ENCODE peak calls at places on chromosomes 5 and 9, in six cellular contexts. Y is GM12878, N is H1, F is HCT116, T is K562, U is HepG2. H is an unnamed sample.

GRCh38 chr5:128081111-128081865 is 2.3 kb upstream of the SLC12A2 start:
- DNase-seq in Y (no peak), N (no peak), F (peak), T (peak), U (no peak), H (no peak)

GRCh38 chr5:113293068-113293571 is 141.7 kb downstream of the TSSK1B start:
- DNase-seq in Y (no peak), N (peak), F (no peak), T (no peak), U (no peak), H (no peak)

GRCh38 chr5:113806823-113807222 is 293.3 kb downstream of the YTHDC2 start:
- DNase-seq in Y (no peak), N (no peak), F (no peak), T (no peak), U (no peak), H (no peak)

GRCh38 chr9:99181621-99182020 is 40.1 kb downstream of the ALG2 start:
- DNase-seq in Y (peak), N (no peak), F (no peak), T (no peak), U (no peak), H (no peak)

GRCh38 chr5:127705120-127705892 is 2.1 kb downstream of the CCDC192 start:
- DNase-seq in Y (no peak), N (no peak), F (peak), T (peak), U (no peak), H (no peak)

GRCh38 chr5:69334793-69335268 is 2.2 kb upstream of the CCDC125 start:
- DNase-seq in Y (no peak), N (peak), F (peak), T (peak), U (peak), H (peak)

GRCh38 chr9:122133984-122134535 is 25.5 kb downstream of the NDUFA8 start:
- DNase-seq in Y (no peak), N (no peak), F (no peak), T (no peak), U (no peak), H (no peak)

GRCh38 chr9:136533775-136534157 is 12.1 kb downstream of the NOTCH1 start:
- DNase-seq in Y (no peak), N (no peak), F (no peak), T (no peak), U (no peak), H (no peak)

GRCh38 chr5:54754420-54754819 is 231.0 kb downstream of the ESM1 start:
- DNase-seq in Y (no peak), N (no peak), F (no peak), T (no peak), U (no peak), H (no peak)

GRCh38 chr9:95005276-95006141 is 279.0 kb downstream of the AOPEP start:
- DNase-seq in Y (no peak), N (no peak), F (no peak), T (no peak), U (no peak), H (no peak)

GRCh38 chr9:92715488-92716231 is 45.7 kb upstream of the IPPK start:
- DNase-seq in Y (no peak), N (peak), F (no peak), T (peak), U (no peak), H (peak)
- TF ChIP-seq ZNF274 in Y (no peak), N (no peak), F (no peak), T (no peak), U (no peak), H (no peak)

DNA sequence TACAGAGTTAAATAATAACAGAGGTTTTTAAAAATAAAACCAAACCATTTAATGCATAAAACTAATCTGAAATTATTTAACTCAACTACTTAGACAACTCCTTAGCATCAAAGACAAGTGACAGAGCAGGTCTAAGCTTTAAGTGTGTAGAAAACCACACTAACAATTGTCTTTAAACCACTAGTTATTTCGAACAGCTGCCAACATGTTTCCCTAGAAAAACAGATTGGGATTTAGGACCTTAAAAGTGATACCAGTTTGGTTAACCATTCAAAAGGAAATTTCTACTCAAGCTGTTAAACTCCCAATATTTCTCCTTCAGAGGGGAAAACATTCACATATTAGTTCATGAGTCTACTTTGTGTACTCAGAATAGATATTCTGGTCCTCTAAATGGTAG is 208.7 kb downstream of the BNC2 start:
- DNase-seq in Y (no peak), N (no peak), F (no peak), T (no peak), U (no peak), H (no peak)
- TF ChIP-seq ZNF274 in Y (no peak), N (no peak), F (no peak), T (no peak), U (no peak), H (no peak)

DNA sequence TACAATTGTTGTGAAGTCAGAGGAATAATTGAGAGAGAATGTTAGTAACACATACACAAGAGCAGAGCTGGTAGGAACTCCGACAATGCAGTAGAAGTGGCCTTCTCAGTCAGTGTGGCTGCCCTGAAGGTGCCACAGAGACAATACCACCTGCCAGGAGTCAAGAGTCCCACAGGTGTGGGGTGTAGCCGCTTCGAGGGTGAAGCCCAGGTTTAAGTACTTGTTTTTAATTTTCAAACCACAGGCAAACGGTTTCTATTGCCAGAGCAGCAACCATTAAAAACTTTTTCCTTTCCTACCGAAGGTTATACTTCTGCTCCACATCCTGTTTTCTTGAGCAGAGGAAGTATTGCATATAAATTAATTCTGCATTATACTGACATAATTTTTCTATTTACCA is 12.7 kb upstream of the ACTBL2 start:
- DNase-seq in Y (no peak), N (no peak), F (no peak), T (no peak), U (no peak), H (no peak)
- TF ChIP-seq ZNF274 in Y (no peak), N (no peak), F (no peak), T (no peak), U (no peak), H (no peak)

DNA sequence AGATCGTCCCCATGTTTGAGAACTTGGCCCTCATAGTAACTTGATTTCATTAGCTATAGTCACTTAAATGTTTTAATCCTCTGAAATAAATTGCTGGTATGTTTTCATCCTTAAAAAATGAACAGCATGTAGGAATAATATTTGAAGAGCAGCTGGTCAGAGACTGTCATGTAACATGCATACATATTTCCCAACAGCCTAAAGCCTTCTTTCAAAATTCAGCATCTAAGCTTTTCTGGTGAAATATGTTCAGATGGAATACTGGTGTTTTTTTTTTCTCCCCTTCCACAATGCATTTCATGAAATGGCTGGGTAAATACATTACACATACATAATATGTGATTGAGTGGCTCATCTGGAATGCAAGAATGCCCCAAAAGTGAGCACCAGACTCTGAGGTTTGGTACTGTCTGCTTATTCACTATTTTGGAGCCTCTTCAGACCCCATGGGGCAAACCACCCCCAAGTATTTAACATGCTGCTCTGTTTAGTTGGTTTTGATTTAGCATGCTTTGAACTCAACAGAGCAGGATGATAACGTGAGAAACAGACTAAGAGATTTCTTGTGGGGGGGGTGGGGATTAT is 94.0 kb downstream of the SMARCA2 start:
- DNase-seq in Y (no peak), N (no peak), F (no peak), T (no peak), U (no peak), H (no peak)
- TF ChIP-seq ZNF274 in Y (no peak), N (no peak), F (no peak), T (no peak), U (no peak), H (no peak)

GRCh38 chr9:13719981-13720380 is 440.5 kb upstream of the MPDZ start:
- DNase-seq in Y (no peak), N (no peak), F (no peak), T (no peak), U (no peak), H (no peak)

GRCh38 chr9:13717356-13718057 is 438.0 kb upstream of the MPDZ start:
- DNase-seq in Y (no peak), N (no peak), F (no peak), T (no peak), U (no peak), H (no peak)

GRCh38 chr9:13719410-13719809 is 439.9 kb upstream of the MPDZ start:
- DNase-seq in Y (no peak), N (no peak), F (no peak), T (no peak), U (no peak), H (no peak)

GRCh38 chr9:13718086-13718485 is 438.6 kb upstream of the MPDZ start:
- DNase-seq in Y (no peak), N (no peak), F (no peak), T (no peak), U (no peak), H (no peak)

GRCh38 chr9:13718539-13718938 is 439.0 kb upstream of the MPDZ start:
- DNase-seq in Y (no peak), N (no peak), F (no peak), T (no peak), U (no peak), H (no peak)
- TF ChIP-seq ZNF274 in Y (no peak), N (no peak), F (no peak), T (no peak), U (no peak), H (no peak)

GRCh38 chr5:88287846-88288588 is 19.4 kb upstream of the TMEM161B start:
- DNase-seq in Y (no peak), N (no peak), F (no peak), T (no peak), U (no peak), H (no peak)
- TF ChIP-seq ZNF274 in Y (no peak), N (no peak), F (no peak), T (no peak), U (no peak), H (no peak)

GRCh38 chr5:131262953-131263541 is 806 bp upstream of the CDC42SE2 start:
- DNase-seq in Y (no peak), N (no peak), F (no peak), T (no peak), U (no peak), H (no peak)

GRCh38 chr5:131268758-131269370 is 5.0 kb downstream of the CDC42SE2 start:
- DNase-seq in Y (no peak), N (no peak), F (no peak), T (no peak), U (no peak), H (no peak)

GRCh38 chr5:131263648-131264452 is at the start of gene CDC42SE2:
- DNase-seq in Y (no peak), N (peak), F (peak), T (peak), U (peak), H (peak)

GRCh38 chr5:131264453-131265200 is 774 bp downstream of the CDC42SE2 start:
- DNase-seq in Y (no peak), N (peak), F (no peak), T (no peak), U (no peak), H (no peak)

GRCh38 chr5:131265318-131265803 is 1.5 kb downstream of the CDC42SE2 start:
- DNase-seq in Y (no peak), N (no peak), F (peak), T (peak), U (peak), H (no peak)
- TF ChIP-seq ZNF274 in Y (no peak), N (no peak), F (no peak), T (no peak), U (no peak), H (no peak)

DNA sequence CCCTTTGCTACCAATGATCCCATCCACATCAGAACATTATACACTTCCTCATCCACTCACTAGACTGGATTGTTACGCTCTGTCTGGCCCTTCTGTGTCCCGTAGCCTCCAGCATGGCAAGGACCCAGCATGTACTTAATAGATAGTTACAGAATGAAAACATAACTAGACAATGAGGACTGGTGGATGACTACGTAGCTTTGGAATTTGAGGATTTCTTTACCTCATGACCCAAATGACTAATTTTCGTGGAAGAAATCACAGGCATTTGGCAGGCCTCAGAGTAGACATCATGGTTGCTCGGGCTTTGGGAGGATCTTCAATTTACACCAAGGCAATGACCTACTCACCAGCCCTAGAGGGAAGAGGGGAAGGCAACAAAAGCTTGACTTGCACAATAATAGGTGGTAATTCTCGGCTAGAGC is 299.8 kb downstream of the TLE1 start:
- DNase-seq in Y (no peak), N (no peak), F (peak), T (no peak), U (peak), H (no peak)
- TF ChIP-seq ZNF274 in Y (no peak), N (no peak), F (no peak), T (no peak), U (no peak), H (no peak)

GRCh38 chr9:35689601-35690446 is at the start of gene TPM2:
- DNase-seq in Y (no peak), N (peak), F (peak), T (peak), U (no peak), H (peak)
- TF ChIP-seq ZNF274 in Y (no peak), N (no peak), F (no peak), T (no peak), U (no peak), H (no peak)

GRCh38 chr9:35168963-35169362 is 7.2 kb downstream of the UNC13B start:
- DNase-seq in Y (no peak), N (no peak), F (no peak), T (no peak), U (no peak), H (no peak)
- TF ChIP-seq ZNF274 in Y (no peak), N (no peak), F (no peak), T (no peak), U (no peak), H (no peak)

H was measured in NT2/D1.